ENCODE peak calls at places on chromosomes 11 and 22, in four cellular contexts. Q, K, P and U are unnamed samples.

GRCh38 chr11:86291466-86292262 is 10.4 kb upstream of the HIKESHI start:
- DNase-seq in K (peak), P (peak), Q (no peak), U (peak)

GRCh38 chr11:6298605-6299004 is 21.7 kb downstream of the CAVIN3 start:
- DNase-seq in K (no peak), P (peak), Q (no peak), U (no peak)

GRCh38 chr11:120198403-120198786 is 12.4 kb upstream of the OAF start:
- DNase-seq in Q (no peak), P (no peak), K (no peak), U (no peak)

GRCh38 chr11:121965330-121965729 is 150.7 kb downstream of the BLID start:
- DNase-seq in P (no peak), K (no peak), Q (peak), U (no peak)

GRCh38 chr11:69683764-69684333 is 8.7 kb upstream of the LTO1 start:
- DNase-seq in Q (no peak), K (no peak), P (no peak), U (no peak)

GRCh38 chr11:34302046-34302921 is 55.5 kb downstream of the ABTB2 start:
- DNase-seq in Q (peak), P (no peak), K (no peak), U (no peak)

GRCh38 chr22:20015971-20016733 is 471 bp downstream of the ARVCF start:
- DNase-seq in Q (no peak), P (no peak), K (no peak), U (no peak)

GRCh38 chr22:27777128-27777527 is 24.4 kb downstream of the MN1 start:
- DNase-seq in K (no peak), P (no peak), Q (no peak), U (no peak)

GRCh38 chr11:112172362-112172994 is 2.8 kb upstream of the BCO2 start:
- DNase-seq in K (no peak), Q (peak), P (no peak), U (no peak)

GRCh38 chr11:122633219-122633829 is 22.2 kb upstream of the UBASH3B start:
- DNase-seq in K (no peak), Q (no peak), P (peak), U (no peak)

GRCh38 chr22:32695451-32695891 is 106.0 kb upstream of the TIMP3 start:
- DNase-seq in K (no peak), P (no peak), Q (peak), U (no peak)

GRCh38 chr22:37904572-37905533 is 1.2 kb upstream of the MICALL1 start:
- DNase-seq in P (no peak), Q (peak), K (no peak), U (no peak)

GRCh38 chr11:17585911-17586695 is 39.0 kb downstream of the OTOG start:
- DNase-seq in P (no peak), K (no peak), Q (no peak), U (no peak)

GRCh38 chr22:17109113-17109865 is 11.9 kb downstream of the TMEM121B start:
- DNase-seq in K (no peak), P (no peak), Q (no peak), U (no peak)

GRCh38 chr11:62593434-62594044 is 2.2 kb upstream of the TUT1 start:
- DNase-seq in K (peak), Q (no peak), P (peak), U (peak)

GRCh38 chr11:76666830-76667229 is 3.7 kb downstream of the LRRC32 start:
- DNase-seq in Q (no peak), K (no peak), P (no peak), U (no peak)

GRCh38 chr22:45684752-45685359 is 13.2 kb downstream of the ATXN10 start:
- DNase-seq in K (no peak), P (no peak), Q (no peak), U (no peak)

GRCh38 chr11:29312817-29313216 is 704.0 kb downstream of the KCNA4 start:
- DNase-seq in Q (no peak), K (no peak), P (no peak), U (no peak)

GRCh38 chr22:39231197-39231950 is 13.4 kb downstream of the PDGFB start:
- DNase-seq in P (no peak), K (no peak), Q (no peak), U (no peak)

GRCh38 chr11:58626915-58627483 is 4.5 kb downstream of the CNTF start:
- DNase-seq in P (no peak), K (no peak), Q (no peak), U (no peak)

GRCh38 chr22:24157783-24158170 is 23.5 kb upstream of the SUSD2 start:
- DNase-seq in Q (no peak), K (no peak), P (no peak), U (no peak)

GRCh38 chr11:67113231-67113721 is 5.8 kb upstream of the KDM2A start:
- DNase-seq in Q (no peak), K (no peak), P (no peak), U (no peak)

GRCh38 chr11:67160045-67160444 is 41.0 kb downstream of the KDM2A start:
- DNase-seq in Q (no peak), P (no peak), K (no peak), U (no peak)

GRCh38 chr22:46229701-46230100 is 20.4 kb downstream of the CDPF1 start:
- DNase-seq in K (no peak), Q (no peak), P (no peak), U (no peak)

GRCh38 chr11:104462346-104462745 is 298.4 kb upstream of the PDGFD start:
- DNase-seq in K (no peak), P (no peak), Q (peak), U (no peak)

GRCh38 chr11:128555606-128556005 is 31.8 kb downstream of the ETS1 start:
- DNase-seq in Q (no peak), P (peak), K (no peak), U (no peak)

GRCh38 chr11:9302448-9302847 is 11.9 kb downstream of the TMEM41B start:
- DNase-seq in K (no peak), P (no peak), Q (no peak), U (no peak)

GRCh38 chr22:47442821-47443220 is 680.4 kb downstream of the TBC1D22A start:
- DNase-seq in P (no peak), K (no peak), Q (no peak), U (no peak)

GRCh38 chr22:23446796-23447350 is 133.2 kb downstream of the IGLL1 start:
- DNase-seq in Q (no peak), K (no peak), P (no peak), U (no peak)

GRCh38 chr22:31754813-31755212 is 994 bp downstream of the DEPDC5 start:
- DNase-seq in K (no peak), P (no peak), Q (no peak), U (no peak)

GRCh38 chr11:65291613-65292012 is 23.1 kb upstream of the CDC42EP2 start:
- DNase-seq in Q (no peak), P (no peak), K (no peak), U (no peak)

GRCh38 chr11:112219476-112220232 is 6.6 kb upstream of the PTS start:
- DNase-seq in K (no peak), P (peak), Q (no peak), U (peak)